ENCODE peak calls at places on chromosomes 13 and 19, in seven cellular contexts. I is PC-3, K is heart right ventricle, V is AG10803, O is A549, N is BJ, Q is NB4. Y is an unnamed sample.

GRCh38 chr13:51221674-51222509 is at the start of gene FAM124A:
- DNase-seq in V (peak), N (no peak), Q (peak), O (peak), I (peak), K (peak), Y (peak)

GRCh38 chr13:100668408-100668807 is 6.2 kb downstream of the TMTC4 start:
- DNase-seq in K (no peak), V (peak), Q (no peak), O (no peak), I (peak), N (no peak), Y (no peak)

GRCh38 chr13:26584713-26585112 is 27.2 kb downstream of the WASF3 start:
- DNase-seq in V (peak), O (no peak), K (no peak), Q (no peak), N (peak), I (peak), Y (no peak)

GRCh38 chr13:112455476-112456059 is 79.4 kb downstream of the SPACA7 start:
- DNase-seq in K (no peak), V (no peak), Q (no peak), O (no peak), I (no peak), N (no peak), Y (peak)

GRCh38 chr13:26663801-26664200 is 96.8 kb downstream of the GPR12 start:
- DNase-seq in V (no peak), K (no peak), O (no peak), N (no peak), I (peak), Q (no peak), Y (no peak)

GRCh38 chr13:30520571-30520970 is 54.8 kb upstream of the HMGB1 start:
- DNase-seq in O (peak), Q (no peak), V (peak), I (peak), N (peak), K (no peak), Y (no peak)

GRCh38 chr13:23668557-23668956 is 98.3 kb downstream of the TNFRSF19 start:
- DNase-seq in V (peak), N (no peak), Q (no peak), O (no peak), I (no peak), K (no peak), Y (no peak)

GRCh38 chr13:42239644-42240043 is 32.3 kb upstream of the AKAP11 start:
- DNase-seq in V (peak), I (peak), O (peak), Q (no peak), K (no peak), N (no peak), Y (no peak)

GRCh38 chr19:8468761-8469458 is 24.1 kb downstream of the HNRNPM start:
- DNase-seq in N (no peak), K (no peak), O (no peak), I (no peak), V (peak), Q (no peak), Y (no peak)

GRCh38 chr13:88602786-88603777 is 931.9 kb downstream of the SLITRK5 start:
- DNase-seq in N (no peak), V (no peak), Q (no peak), O (no peak), K (no peak), I (peak), Y (no peak)

GRCh38 chr13:39217471-39217870 is 179.2 kb downstream of the NHLRC3 start:
- DNase-seq in N (no peak), O (no peak), I (no peak), Q (no peak), K (no peak), V (no peak), Y (no peak)

GRCh38 chr13:110869805-110870706 is 44.8 kb downstream of the ANKRD10 start:
- DNase-seq in O (peak), I (peak), K (peak), Q (peak), N (peak), V (peak), Y (peak)

GRCh38 chr13:92573467-92574057 is 653.0 kb upstream of the GPC6 start:
- DNase-seq in N (no peak), K (no peak), O (peak), V (peak), Q (peak), I (peak), Y (no peak)

GRCh38 chr13:24178847-24179845 is 18.6 kb downstream of the SPATA13 start:
- DNase-seq in K (no peak), N (no peak), Q (no peak), O (no peak), I (peak), V (peak), Y (no peak)

GRCh38 chr13:19957320-19958118 is 1.0 kb upstream of the ZMYM2 start:
- DNase-seq in I (peak), V (peak), O (peak), N (no peak), K (peak), Q (peak), Y (peak)

GRCh38 chr19:34134190-34135032 is 37.9 kb upstream of the LSM14A start:
- DNase-seq in K (peak), Q (peak), V (peak), I (peak), N (no peak), O (peak), Y (peak)

GRCh38 chr19:29623726-29624488 is 17.8 kb downstream of the POP4 start:
- DNase-seq in I (no peak), K (no peak), N (no peak), Q (no peak), V (no peak), O (no peak), Y (no peak)

DNA sequence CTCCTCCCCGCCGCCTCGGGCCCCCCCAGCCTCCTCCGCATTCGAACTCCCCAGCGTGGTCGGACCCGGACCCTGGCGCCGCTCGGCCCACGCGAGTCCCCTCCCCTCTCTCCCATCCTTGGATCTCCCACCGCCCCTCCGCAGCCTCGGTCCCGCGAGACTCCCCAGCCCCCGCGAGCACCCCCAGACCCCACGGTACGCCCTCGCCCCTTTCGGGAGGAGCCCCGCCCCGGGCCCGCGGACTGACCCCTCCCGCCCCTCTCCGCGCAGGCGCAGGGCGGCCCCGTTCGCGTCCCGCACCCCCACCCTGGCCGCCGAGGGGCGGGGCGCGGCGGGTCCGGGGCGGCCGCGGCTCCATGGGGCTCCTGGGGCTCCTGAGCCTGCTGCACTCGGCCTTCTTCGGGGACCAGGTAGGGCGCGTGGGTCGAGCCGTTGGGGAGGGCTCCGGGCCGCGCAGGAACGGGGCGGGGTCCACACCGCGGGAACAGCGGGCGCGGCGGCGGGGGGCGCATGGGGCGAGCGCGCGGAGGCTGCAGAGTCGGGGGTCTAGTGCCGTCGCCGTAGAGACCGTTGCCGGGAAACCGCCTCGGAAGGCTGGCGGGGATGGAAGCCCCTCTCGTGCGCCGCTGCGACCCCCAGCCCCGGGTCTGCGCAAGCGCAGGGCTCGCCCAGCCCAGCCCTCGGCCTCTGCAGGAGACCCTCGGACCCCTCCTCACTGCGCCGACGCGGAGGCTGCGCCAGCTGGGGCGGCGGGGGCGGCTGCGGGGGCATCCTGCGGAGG is 3.8 kb upstream of the APC2 start:
- DNase-seq in K (no peak), O (peak), Q (no peak), I (peak), N (no peak), V (no peak), Y (no peak)
- H3K4me3 ChIP-seq in K (peak), O (peak), Q (no peak), I (peak), N (peak), V (peak), Y (peak)

DNA sequence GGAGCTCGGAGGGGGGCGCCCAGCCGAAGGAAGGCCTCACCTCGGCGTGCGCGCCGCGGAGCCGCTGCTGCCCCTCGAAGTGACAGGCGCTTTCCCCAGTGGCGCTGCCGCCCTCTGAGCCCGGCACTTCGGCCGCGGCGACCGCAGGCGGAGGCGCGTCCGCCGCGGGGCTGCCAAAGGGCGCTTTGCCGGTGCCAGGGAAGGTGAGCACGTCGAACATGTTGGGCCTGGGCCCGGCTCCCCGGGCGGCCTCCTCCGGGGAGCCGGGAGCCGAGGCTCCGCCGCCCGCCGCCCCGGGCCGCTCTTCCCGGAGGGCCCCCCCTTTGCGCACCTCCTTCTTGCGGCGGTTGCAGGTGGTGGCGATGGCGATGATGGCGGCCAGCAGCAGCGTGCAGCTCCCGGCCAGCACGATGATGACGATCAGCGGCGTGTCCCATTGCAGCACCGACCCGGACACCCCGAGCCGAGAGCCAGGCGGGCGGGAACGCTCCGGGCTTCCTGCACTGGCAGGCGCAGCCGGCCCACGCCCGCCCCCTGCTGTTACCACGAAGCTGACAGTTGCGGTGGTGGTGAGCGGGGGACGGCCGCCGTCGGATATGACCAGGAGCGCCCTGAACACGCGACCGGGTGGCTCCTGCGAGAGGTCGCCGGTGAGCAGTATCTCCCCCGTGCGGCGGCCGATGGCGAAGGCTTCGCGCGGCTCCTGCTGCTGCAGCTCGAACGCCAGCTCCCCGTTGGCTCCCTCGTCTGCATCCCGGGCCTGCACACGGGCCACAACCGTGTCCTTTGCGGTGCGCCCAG is 2.5 kb downstream of the PCDH8 start:
- DNase-seq in O (no peak), I (no peak), Q (peak), N (no peak), V (no peak), K (no peak), Y (no peak)
- TF ChIP-seq CTCF in O (no peak), I (no peak), Q (no peak), N (peak), V (no peak), K (peak), Y (no peak)

GRCh38 chr13:40388617-40389016 is 277.8 kb downstream of the FOXO1 start:
- DNase-seq in N (peak), I (peak), O (no peak), V (peak), K (no peak), Q (peak), Y (peak)
- H3K4me3 ChIP-seq in N (no peak), I (no peak), O (no peak), V (no peak), K (no peak), Q (peak), Y (no peak)

DNA sequence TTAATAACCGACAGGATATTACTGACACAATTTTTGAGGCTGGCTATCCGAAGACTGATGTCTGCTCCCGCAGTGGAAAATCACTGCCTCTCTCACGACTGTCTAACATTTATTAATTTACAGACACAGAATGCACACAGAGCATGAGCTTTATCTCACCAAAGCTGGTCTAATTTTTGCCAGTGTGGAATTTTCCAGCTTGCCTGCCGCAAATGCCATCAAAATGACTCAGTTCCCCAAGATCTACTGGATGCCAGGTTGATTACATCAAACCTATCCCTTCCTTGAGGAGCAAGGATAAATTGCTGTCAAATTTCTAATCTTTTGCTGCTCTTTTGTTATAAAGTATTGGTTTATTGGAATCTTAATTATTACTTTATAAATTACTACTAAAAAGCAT is 1775.1 kb upstream of the PCDH20 start:
- DNase-seq in O (peak), I (peak), V (peak), K (no peak), N (peak), Q (no peak), Y (no peak)
- TF ChIP-seq CTCF in O (no peak), I (no peak), V (no peak), K (no peak), N (no peak), Q (no peak), Y (no peak)

GRCh38 chr19:13018037-13018914 is 23.0 kb downstream of the NFIX start:
- DNase-seq in Q (no peak), N (no peak), I (peak), V (peak), O (no peak), K (peak), Y (peak)
- H3K4me3 ChIP-seq in Q (no peak), N (no peak), I (peak), V (peak), O (no peak), K (peak), Y (peak)

GRCh38 chr19:32594021-32594420 is 13.0 kb downstream of the PDCD5 start:
- DNase-seq in N (no peak), Q (no peak), O (no peak), I (no peak), K (no peak), V (no peak), Y (no peak)
- TF ChIP-seq CTCF in N (no peak), Q (no peak), O (no peak), I (no peak), K (no peak), V (no peak), Y (no peak)